ENCODE peak calls at places on chromosomes 6 and 20, in six cellular contexts. One of them, this sample, is unnamed.

GRCh38 chr6:159533568-159533967 is 159.5 kb downstream of the SOD2 start:
- DNase-seq in HFF-Myc: peak
- DNase-seq in Calu3: no peak
- DNase-seq in activated effector memory CD4-positive, alpha-beta T cell treated with anti-CD3 and anti-CD28 coated beads, Interleukin-2, amount 50 U/mL, for 16 hours: no peak
- DNase-seq in SJSA1: peak
- DNase-seq in activated CD4-positive, CD25-positive, alpha-beta regulatory T cell: no peak
- DNase-seq in this sample: no peak

GRCh38 chr6:7488494-7488893 is 53.0 kb upstream of the DSP start:
- DNase-seq in HFF-Myc: no peak
- DNase-seq in SJSA1: no peak
- DNase-seq in activated effector memory CD4-positive, alpha-beta T cell treated with anti-CD3 and anti-CD28 coated beads, Interleukin-2, amount 50 U/mL, for 16 hours: no peak
- DNase-seq in activated CD4-positive, CD25-positive, alpha-beta regulatory T cell: no peak
- DNase-seq in Calu3: no peak
- DNase-seq in this sample: no peak

GRCh38 chr6:101633081-101633480 is 239.6 kb downstream of the GRIK2 start:
- DNase-seq in activated effector memory CD4-positive, alpha-beta T cell treated with anti-CD3 and anti-CD28 coated beads, Interleukin-2, amount 50 U/mL, for 16 hours: no peak
- DNase-seq in HFF-Myc: no peak
- DNase-seq in SJSA1: no peak
- DNase-seq in activated CD4-positive, CD25-positive, alpha-beta regulatory T cell: no peak
- DNase-seq in Calu3: no peak
- DNase-seq in this sample: no peak

GRCh38 chr6:26594730-26595632 is 1.8 kb upstream of the ABT1 start:
- DNase-seq in HFF-Myc: peak
- DNase-seq in Calu3: peak
- DNase-seq in activated effector memory CD4-positive, alpha-beta T cell treated with anti-CD3 and anti-CD28 coated beads, Interleukin-2, amount 50 U/mL, for 16 hours: no peak
- DNase-seq in SJSA1: peak
- DNase-seq in activated CD4-positive, CD25-positive, alpha-beta regulatory T cell: no peak
- DNase-seq in this sample: no peak

GRCh38 chr6:154615483-154616025 is 105.1 kb upstream of the CNKSR3 start:
- DNase-seq in SJSA1: peak
- DNase-seq in activated effector memory CD4-positive, alpha-beta T cell treated with anti-CD3 and anti-CD28 coated beads, Interleukin-2, amount 50 U/mL, for 16 hours: no peak
- DNase-seq in HFF-Myc: peak
- DNase-seq in activated CD4-positive, CD25-positive, alpha-beta regulatory T cell: no peak
- DNase-seq in Calu3: peak
- DNase-seq in this sample: no peak

GRCh38 chr6:86273936-86274335 is 631.2 kb upstream of the SYNCRIP start:
- DNase-seq in HFF-Myc: no peak
- DNase-seq in Calu3: no peak
- DNase-seq in activated effector memory CD4-positive, alpha-beta T cell treated with anti-CD3 and anti-CD28 coated beads, Interleukin-2, amount 50 U/mL, for 16 hours: no peak
- DNase-seq in SJSA1: no peak
- DNase-seq in activated CD4-positive, CD25-positive, alpha-beta regulatory T cell: no peak
- DNase-seq in this sample: no peak

GRCh38 chr20:4956200-4956810 is 45.0 kb downstream of the SLC23A2 start:
- DNase-seq in Calu3: peak
- DNase-seq in HFF-Myc: peak
- DNase-seq in activated effector memory CD4-positive, alpha-beta T cell treated with anti-CD3 and anti-CD28 coated beads, Interleukin-2, amount 50 U/mL, for 16 hours: no peak
- DNase-seq in SJSA1: peak
- DNase-seq in activated CD4-positive, CD25-positive, alpha-beta regulatory T cell: no peak
- DNase-seq in this sample: no peak

GRCh38 chr6:96015791-96016776 is at the start of gene FUT9:
- DNase-seq in activated CD4-positive, CD25-positive, alpha-beta regulatory T cell: no peak
- DNase-seq in Calu3: peak
- DNase-seq in SJSA1: no peak
- DNase-seq in HFF-Myc: no peak
- DNase-seq in activated effector memory CD4-positive, alpha-beta T cell treated with anti-CD3 and anti-CD28 coated beads, Interleukin-2, amount 50 U/mL, for 16 hours: no peak
- DNase-seq in this sample: peak

GRCh38 chr20:3823881-3824280 is 3.5 kb downstream of the AP5S1 start:
- DNase-seq in activated effector memory CD4-positive, alpha-beta T cell treated with anti-CD3 and anti-CD28 coated beads, Interleukin-2, amount 50 U/mL, for 16 hours: no peak
- DNase-seq in HFF-Myc: no peak
- DNase-seq in SJSA1: no peak
- DNase-seq in activated CD4-positive, CD25-positive, alpha-beta regulatory T cell: no peak
- DNase-seq in Calu3: no peak
- DNase-seq in this sample: no peak

GRCh38 chr20:38330638-38331037 is 15.6 kb upstream of the LBP start:
- DNase-seq in HFF-Myc: no peak
- DNase-seq in activated CD4-positive, CD25-positive, alpha-beta regulatory T cell: no peak
- DNase-seq in Calu3: no peak
- DNase-seq in activated effector memory CD4-positive, alpha-beta T cell treated with anti-CD3 and anti-CD28 coated beads, Interleukin-2, amount 50 U/mL, for 16 hours: no peak
- DNase-seq in SJSA1: no peak
- DNase-seq in this sample: no peak

GRCh38 chr6:33981861-33982260 is 164.0 kb downstream of the GRM4 start:
- DNase-seq in activated effector memory CD4-positive, alpha-beta T cell treated with anti-CD3 and anti-CD28 coated beads, Interleukin-2, amount 50 U/mL, for 16 hours: no peak
- DNase-seq in SJSA1: no peak
- DNase-seq in Calu3: no peak
- DNase-seq in activated CD4-positive, CD25-positive, alpha-beta regulatory T cell: no peak
- DNase-seq in HFF-Myc: no peak
- DNase-seq in this sample: no peak

This sample was measured in iPS DF 19.7.